ENCODE peak calls at places on chromosomes 7 and 10, in ten cellular contexts. W is AG09309; X is spleen; O is psoas muscle; T is coronary artery; S is foreskin fibroblast; B is CD4-positive, alpha-beta T cell; A is HFFc6; R is type B pancreatic cell; J is GM13977. V is an unnamed sample.

GRCh38 chr10:119246862-119247549 is 39.6 kb downstream of the GRK5 start:
- DNase-seq in T (peak), O (peak), A (peak), S (peak), X (peak), W (peak), J (no peak), B (no peak), R (no peak), V (peak)

GRCh38 chr10:21264271-21264670 is 261.2 kb downstream of the SKIDA1 start:
- DNase-seq in A (no peak), O (no peak), B (no peak), T (no peak), X (peak), J (no peak), W (no peak), R (no peak), S (no peak), V (peak)

GRCh38 chr10:32253821-32254220 is 93.1 kb downstream of the EPC1 start:
- DNase-seq in R (no peak), O (no peak), T (no peak), S (no peak), A (no peak), W (no peak), X (no peak), J (no peak), B (no peak), V (no peak)

GRCh38 chr7:30594055-30594539 is 581 bp upstream of the GARS1 start:
- DNase-seq in O (peak), J (peak), T (peak), B (peak), S (peak), W (no peak), R (no peak), X (peak), A (peak), V (no peak)

GRCh38 chr7:5824297-5824610 is 42.8 kb upstream of the RNF216 start:
- DNase-seq in X (peak), W (no peak), O (no peak), S (no peak), J (peak), A (no peak), B (peak), T (no peak), R (no peak), V (no peak)

GRCh38 chr10:88851706-88852105 is at the start of gene ANKRD22:
- DNase-seq in W (no peak), J (no peak), A (peak), B (no peak), R (no peak), X (no peak), T (no peak), O (no peak), S (peak), V (peak)

GRCh38 chr7:107615910-107616680 is 36.0 kb downstream of the BCAP29 start:
- DNase-seq in S (no peak), O (no peak), J (no peak), W (no peak), T (no peak), B (no peak), X (no peak), R (no peak), A (no peak), V (no peak)

GRCh38 chr7:108525327-108525984 is 479 bp downstream of the PNPLA8 start:
- DNase-seq in T (no peak), W (peak), R (no peak), O (peak), A (peak), J (peak), B (no peak), S (peak), X (no peak), V (peak)

GRCh38 chr10:44045020-44045419 is 339.9 kb downstream of the CXCL12 start:
- DNase-seq in O (no peak), S (peak), W (no peak), X (no peak), R (no peak), A (no peak), B (no peak), J (no peak), T (no peak), V (no peak)

GRCh38 chr10:131891196-131891928 is 9.4 kb upstream of the PPP2R2D start:
- DNase-seq in T (no peak), R (no peak), S (peak), J (no peak), X (peak), A (no peak), W (no peak), O (no peak), B (no peak), V (peak)

GRCh38 chr7:18096087-18096486 is 68.4 kb upstream of the PRPS1L1 start:
- DNase-seq in X (no peak), J (no peak), R (no peak), O (no peak), S (no peak), W (no peak), B (no peak), T (no peak), A (no peak), V (no peak)

GRCh38 chr10:80468806-80469421 is 14.8 kb downstream of the TSPAN14 start:
- DNase-seq in T (no peak), X (no peak), O (no peak), R (no peak), J (no peak), S (no peak), B (no peak), A (no peak), W (no peak), V (no peak)

GRCh38 chr7:136514776-136515175 is 353.7 kb upstream of the CHRM2 start:
- DNase-seq in T (no peak), A (no peak), X (no peak), J (no peak), W (no peak), S (no peak), B (no peak), O (no peak), R (no peak), V (no peak)

GRCh38 chr7:157576415-157576814 is 239.6 kb downstream of the DNAJB6 start:
- DNase-seq in S (no peak), R (no peak), X (peak), B (peak), O (no peak), W (no peak), T (no peak), A (no peak), J (no peak), V (no peak)

GRCh38 chr7:127066974-127067373 is 185.8 kb downstream of the GRM8 start:
- DNase-seq in R (no peak), T (no peak), W (no peak), X (no peak), A (no peak), O (no peak), J (no peak), B (no peak), S (no peak), V (peak)

GRCh38 chr10:72059843-72060822 is 28.2 kb downstream of the SPOCK2 start:
- DNase-seq in X (no peak), T (no peak), A (no peak), J (no peak), O (no peak), S (no peak), R (no peak), W (no peak), B (no peak), V (no peak)

GRCh38 chr10:48400129-48400849 is 93.8 kb downstream of the MAPK8 start:
- DNase-seq in B (no peak), R (no peak), X (no peak), O (no peak), A (peak), S (no peak), W (peak), T (no peak), J (no peak), V (peak)

GRCh38 chr7:371119-371778 is 81.3 kb downstream of the FOXL3 start:
- DNase-seq in T (no peak), X (peak), B (no peak), S (no peak), O (no peak), J (no peak), R (no peak), W (no peak), A (no peak), V (peak)

GRCh38 chr7:370775-371118 is 80.8 kb downstream of the FOXL3 start:
- DNase-seq in S (no peak), O (no peak), R (no peak), J (no peak), W (no peak), B (no peak), T (no peak), A (no peak), X (no peak), V (no peak)

GRCh38 chr7:369476-369980 is 79.6 kb downstream of the FOXL3 start:
- DNase-seq in W (no peak), O (peak), J (no peak), T (no peak), A (no peak), X (peak), B (no peak), S (no peak), R (no peak), V (no peak)

GRCh38 chr7:368651-369475 is 78.9 kb downstream of the FOXL3 start:
- DNase-seq in T (no peak), S (no peak), W (no peak), R (no peak), J (no peak), A (no peak), O (peak), B (no peak), X (peak), V (peak)

DNA sequence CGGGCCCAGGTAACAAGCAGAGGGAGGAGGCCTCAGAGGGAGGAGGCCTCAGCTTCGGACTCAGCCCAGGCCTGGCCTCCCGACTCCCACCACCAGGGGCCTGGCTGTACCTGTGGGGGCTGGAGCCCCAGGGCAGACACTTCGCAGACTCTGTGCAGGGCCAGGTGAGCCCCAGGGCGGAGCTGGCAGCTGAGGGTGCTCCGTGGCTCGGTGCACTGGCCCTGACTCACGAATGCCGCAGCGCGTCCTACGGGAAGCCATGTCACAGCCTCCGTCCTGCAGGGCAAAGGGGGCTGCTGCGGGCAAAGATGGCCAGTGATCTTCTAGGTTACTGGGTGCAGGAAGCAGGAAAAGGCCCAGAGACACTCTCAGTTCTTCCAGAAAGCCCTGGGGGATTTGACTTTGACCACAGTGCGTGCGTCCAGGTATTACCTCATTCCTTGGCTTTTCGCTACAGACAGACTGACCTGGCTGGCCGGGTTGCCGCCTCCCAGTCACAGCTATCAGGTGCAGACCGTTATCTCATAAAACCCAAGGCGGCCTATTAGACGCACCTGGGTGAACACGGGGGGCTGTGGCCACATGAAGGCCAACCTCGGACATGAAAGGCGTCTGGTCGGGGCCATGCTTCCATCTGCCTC is 80.1 kb downstream of the FOXL3 start:
- DNase-seq in X (peak), R (no peak), B (no peak), S (no peak), A (no peak), O (no peak), W (no peak), T (no peak), J (no peak), V (no peak)
- TF ChIP-seq CTCF in X (no peak), R (peak), B (no peak), S (no peak), A (peak), O (no peak), W (no peak), T (no peak), J (no peak), V (no peak)

DNA sequence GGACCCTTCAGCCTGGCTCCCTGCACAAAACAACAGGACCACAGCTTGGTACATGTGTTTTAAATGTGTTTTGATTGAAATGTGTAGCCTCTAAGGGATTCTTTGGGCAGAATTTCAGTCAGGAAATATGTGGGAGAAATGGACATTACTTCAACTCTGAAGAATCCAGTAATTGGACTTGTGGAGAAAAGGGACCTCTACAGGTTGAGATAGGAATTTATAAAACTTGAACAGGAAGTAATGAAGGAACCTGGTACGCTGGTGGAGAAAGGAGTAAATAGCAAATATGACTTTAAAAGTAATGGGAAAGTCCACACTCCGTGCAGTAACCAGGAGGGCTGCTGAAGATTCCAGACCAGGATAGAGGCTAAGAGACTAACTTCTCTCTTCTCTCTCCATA is 220.5 kb downstream of the LHFPL3 start:
- DNase-seq in B (no peak), W (no peak), S (no peak), X (no peak), A (no peak), O (no peak), R (no peak), J (no peak), T (no peak), V (peak)
- TF ChIP-seq CTCF in B (no peak), W (no peak), S (no peak), X (no peak), A (no peak), O (no peak), R (peak), J (peak), T (no peak), V (peak)

DNA sequence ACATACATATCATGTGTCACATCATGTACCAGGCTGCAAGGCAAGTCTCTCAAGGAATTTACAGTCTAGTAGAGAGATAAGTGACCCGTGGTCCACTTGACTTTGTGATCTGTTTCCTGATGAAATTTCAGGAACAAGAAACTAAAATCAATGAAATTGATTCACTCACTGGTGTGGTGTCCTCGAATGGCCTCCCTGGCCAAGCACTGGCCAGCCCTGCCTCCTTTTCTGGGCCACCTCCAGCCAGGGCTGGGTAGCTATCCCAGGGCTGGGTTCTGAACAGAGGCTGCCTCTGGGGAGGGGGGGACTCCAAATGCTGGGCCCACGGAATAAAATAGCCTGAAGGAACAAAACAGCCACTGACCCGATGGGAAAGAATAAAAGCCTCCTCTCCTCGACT is 182.2 kb downstream of the HERPUD2 start:
- DNase-seq in O (no peak), T (no peak), J (no peak), W (no peak), S (no peak), X (no peak), B (no peak), R (no peak), A (no peak), V (no peak)
- TF ChIP-seq CTCF in O (no peak), T (no peak), J (no peak), W (no peak), S (no peak), X (no peak), B (no peak), R (no peak), A (no peak), V (no peak)

DNA sequence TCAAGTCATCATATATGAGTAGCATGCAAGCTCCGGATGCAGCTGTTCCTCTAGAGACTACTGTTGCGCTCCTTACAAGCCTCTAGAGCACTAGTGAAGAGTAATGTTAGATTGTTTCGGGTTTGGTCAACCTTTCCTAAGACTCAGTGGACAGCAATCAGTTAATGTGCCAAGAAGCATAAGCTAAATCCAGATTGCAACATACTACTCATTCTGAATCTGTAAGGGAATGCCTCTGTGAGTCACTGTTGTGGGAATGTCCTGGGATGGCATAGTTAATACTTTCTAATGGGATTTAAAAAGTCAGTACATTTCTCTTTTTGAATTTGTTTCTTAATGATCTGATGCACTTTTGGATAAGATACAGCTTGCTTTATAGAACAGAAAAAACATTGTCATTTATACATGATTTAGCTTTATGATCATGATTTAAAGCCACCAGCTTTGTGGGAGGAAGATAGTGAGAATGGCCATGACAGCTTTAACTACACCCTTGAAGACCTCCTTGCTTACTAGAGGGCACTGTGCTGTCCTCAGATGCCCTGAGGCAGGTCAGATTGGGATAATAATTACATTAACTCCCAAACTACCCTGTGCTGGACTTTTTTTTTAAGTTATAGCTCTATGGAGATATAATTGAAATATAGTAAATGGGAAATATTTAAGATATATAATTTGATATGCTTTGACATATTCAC is 138.4 kb downstream of the SDK1 start:
- DNase-seq in A (peak), B (no peak), T (no peak), O (no peak), R (no peak), W (peak), J (no peak), X (no peak), S (peak), V (peak)
- TF ChIP-seq CTCF in A (no peak), B (no peak), T (no peak), O (no peak), R (no peak), W (no peak), J (no peak), X (no peak), S (no peak), V (no peak)

GRCh38 chr7:2794836-2795636 is 49.1 kb downstream of the GNA12 start:
- DNase-seq in W (no peak), T (no peak), X (no peak), J (no peak), S (no peak), A (no peak), O (no peak), R (no peak), B (no peak), V (no peak)

GRCh38 chr7:2795906-2796305 is 48.2 kb downstream of the GNA12 start:
- DNase-seq in X (no peak), R (no peak), S (no peak), T (no peak), B (no peak), J (no peak), A (no peak), O (no peak), W (no peak), V (no peak)

GRCh38 chr7:2792240-2792639 is 51.9 kb downstream of the GNA12 start:
- DNase-seq in S (no peak), T (no peak), J (no peak), B (no peak), W (no peak), X (no peak), O (no peak), R (no peak), A (no peak), V (no peak)

GRCh38 chr7:2791390-2791789 is 52.7 kb downstream of the GNA12 start:
- DNase-seq in A (no peak), W (no peak), B (no peak), R (no peak), S (no peak), O (no peak), T (no peak), J (no peak), X (no peak), V (no peak)

DNA sequence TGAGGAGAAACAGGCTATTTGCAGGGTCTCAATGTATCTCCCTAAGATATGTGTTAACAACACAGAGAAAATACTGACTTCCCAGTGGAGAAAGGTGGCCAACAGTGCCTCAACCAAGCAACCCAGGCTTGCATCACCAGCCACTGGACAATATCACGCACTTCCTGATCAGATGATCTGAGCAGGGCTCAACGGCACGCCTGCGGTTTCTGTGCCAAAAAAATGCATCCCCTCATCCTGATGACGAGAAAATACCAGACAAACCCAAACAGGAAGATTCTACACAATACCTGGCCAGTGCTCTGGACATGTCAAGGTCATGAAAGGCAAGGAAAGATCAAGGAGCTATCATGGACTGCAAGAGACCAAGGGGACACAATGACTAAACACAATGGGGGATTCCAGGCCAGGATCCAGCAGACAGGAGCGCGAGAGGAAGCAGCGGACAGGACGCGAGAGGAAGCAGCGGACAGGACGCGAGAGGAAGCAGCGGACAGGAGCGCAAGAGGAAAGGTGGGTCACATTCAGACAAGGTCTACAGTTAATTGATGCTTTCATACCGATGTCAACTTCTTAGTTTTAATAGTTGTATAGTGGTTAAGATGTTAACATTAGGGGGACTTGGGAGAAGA is 51.1 kb downstream of the GNA12 start:
- DNase-seq in R (no peak), O (no peak), X (no peak), B (no peak), W (no peak), S (no peak), T (no peak), J (no peak), A (no peak), V (no peak)
- TF ChIP-seq CTCF in R (no peak), O (no peak), X (no peak), B (no peak), W (no peak), S (no peak), T (no peak), J (no peak), A (no peak), V (no peak)

V was measured in MCF 10A.